ENCODE peak calls at places on chromosomes 1 and 21, in eight cellular contexts. One of them, this sample, is unnamed.

GRCh38 chr1:233859446-233859845 is 45.0 kb upstream of the SLC35F3 start:
- DNase-seq in neural progenitor cell: peak; percentile 7
- DNase-seq in prostate gland: no peak
- DNase-seq in AG09309: no peak
- DNase-seq in B cell: no peak
- DNase-seq in IMR-90: no peak
- DNase-seq in nephron progenitor cell: no peak
- DNase-seq in colonic mucosa: no peak
- DNase-seq in this sample: peak; percentile 5

GRCh38 chr1:36157115-36157903 is 1.3 kb downstream of the MAP7D1 start:
- DNase-seq in B cell: no peak
- DNase-seq in prostate gland: no peak
- DNase-seq in neural progenitor cell: peak; percentile 68
- DNase-seq in AG09309: no peak
- DNase-seq in nephron progenitor cell: no peak
- DNase-seq in IMR-90: no peak
- DNase-seq in colonic mucosa: no peak
- DNase-seq in this sample: no peak

GRCh38 chr21:25733859-25734653 is 648 bp downstream of the ATP5PF start:
- DNase-seq in IMR-90: peak; percentile 35
- DNase-seq in B cell: no peak
- DNase-seq in colonic mucosa: peak; percentile 38
- DNase-seq in prostate gland: no peak
- DNase-seq in AG09309: no peak
- DNase-seq in neural progenitor cell: no peak
- DNase-seq in nephron progenitor cell: peak; percentile 46
- DNase-seq in this sample: no peak

GRCh38 chr1:10852018-10852417 is 55.6 kb upstream of the CASZ1 start:
- DNase-seq in AG09309: no peak
- DNase-seq in colonic mucosa: no peak
- DNase-seq in IMR-90: no peak
- DNase-seq in nephron progenitor cell: no peak
- DNase-seq in neural progenitor cell: no peak
- DNase-seq in prostate gland: no peak
- DNase-seq in B cell: no peak
- DNase-seq in this sample: no peak

GRCh38 chr1:212135166-212135565 is 99.6 kb downstream of the DTL start:
- DNase-seq in B cell: no peak
- DNase-seq in nephron progenitor cell: no peak
- DNase-seq in AG09309: no peak
- DNase-seq in colonic mucosa: no peak
- DNase-seq in neural progenitor cell: no peak
- DNase-seq in IMR-90: no peak
- DNase-seq in prostate gland: no peak
- DNase-seq in this sample: no peak

GRCh38 chr1:15941899-15942660 is 33.8 kb downstream of the ZBTB17 start:
- DNase-seq in colonic mucosa: no peak
- DNase-seq in IMR-90: no peak
- DNase-seq in nephron progenitor cell: no peak
- DNase-seq in B cell: no peak
- DNase-seq in AG09309: no peak
- DNase-seq in prostate gland: no peak
- DNase-seq in neural progenitor cell: no peak
- DNase-seq in this sample: no peak

GRCh38 chr1:212607206-212607923 is 1.2 kb upstream of the ATF3 start:
- DNase-seq in IMR-90: no peak
- DNase-seq in neural progenitor cell: peak; percentile 47
- DNase-seq in nephron progenitor cell: peak; percentile 28
- DNase-seq in B cell: peak; percentile 47
- DNase-seq in AG09309: no peak
- DNase-seq in prostate gland: peak; percentile 23
- DNase-seq in colonic mucosa: peak; percentile 63
- DNase-seq in this sample: no peak

GRCh38 chr1:45011837-45012638 is at the start of gene UROD:
- DNase-seq in prostate gland: peak; percentile 92
- DNase-seq in B cell: peak; percentile 90
- DNase-seq in colonic mucosa: peak; percentile 93
- DNase-seq in neural progenitor cell: peak; percentile 97
- DNase-seq in AG09309: peak; percentile 84
- DNase-seq in IMR-90: peak; percentile 96
- DNase-seq in nephron progenitor cell: peak; percentile 89
- DNase-seq in this sample: peak; percentile 87

GRCh38 chr1:25036117-25036546 is 106.1 kb upstream of the RUNX3 start:
- DNase-seq in nephron progenitor cell: no peak
- DNase-seq in colonic mucosa: no peak
- DNase-seq in neural progenitor cell: no peak
- DNase-seq in AG09309: no peak
- DNase-seq in B cell: no peak
- DNase-seq in IMR-90: no peak
- DNase-seq in prostate gland: no peak
- DNase-seq in this sample: no peak

GRCh38 chr1:1348420-1349255 is 580 bp downstream of the DVL1 start:
- DNase-seq in neural progenitor cell: no peak
- DNase-seq in nephron progenitor cell: peak; percentile 50
- DNase-seq in prostate gland: no peak
- DNase-seq in colonic mucosa: no peak
- DNase-seq in AG09309: no peak
- DNase-seq in B cell: no peak
- DNase-seq in IMR-90: peak; percentile 46
- DNase-seq in this sample: no peak

GRCh38 chr1:98019747-98020146 is 98.9 kb upstream of the DPYD start:
- DNase-seq in B cell: no peak
- DNase-seq in AG09309: no peak
- DNase-seq in neural progenitor cell: no peak
- DNase-seq in nephron progenitor cell: no peak
- DNase-seq in colonic mucosa: no peak
- DNase-seq in prostate gland: no peak
- DNase-seq in IMR-90: peak; percentile 70
- DNase-seq in this sample: no peak

GRCh38 chr1:8133190-8133589 is 107.1 kb upstream of the ERRFI1 start:
- DNase-seq in IMR-90: no peak
- DNase-seq in nephron progenitor cell: no peak
- DNase-seq in colonic mucosa: no peak
- DNase-seq in B cell: no peak
- DNase-seq in neural progenitor cell: no peak
- DNase-seq in prostate gland: no peak
- DNase-seq in AG09309: no peak
- DNase-seq in this sample: no peak

GRCh38 chr1:95035536-95035935 is 37.2 kb downstream of the ALG14 start:
- DNase-seq in B cell: no peak
- DNase-seq in colonic mucosa: no peak
- DNase-seq in neural progenitor cell: no peak
- DNase-seq in AG09309: peak; percentile 86
- DNase-seq in prostate gland: no peak
- DNase-seq in IMR-90: peak; percentile 97
- DNase-seq in nephron progenitor cell: no peak
- DNase-seq in this sample: no peak

GRCh38 chr1:184033711-184034167 is 3.8 kb downstream of the COLGALT2 start:
- DNase-seq in neural progenitor cell: no peak
- DNase-seq in IMR-90: peak; percentile 76
- DNase-seq in nephron progenitor cell: no peak
- DNase-seq in AG09309: no peak
- DNase-seq in colonic mucosa: no peak
- DNase-seq in B cell: no peak
- DNase-seq in prostate gland: no peak
- DNase-seq in this sample: no peak

GRCh38 chr1:116515702-116516101 is 55.1 kb downstream of the CD58 start:
- DNase-seq in prostate gland: no peak
- DNase-seq in IMR-90: no peak
- DNase-seq in B cell: no peak
- DNase-seq in nephron progenitor cell: no peak
- DNase-seq in colonic mucosa: no peak
- DNase-seq in AG09309: no peak
- DNase-seq in neural progenitor cell: no peak
- DNase-seq in this sample: no peak

GRCh38 chr1:167500283-167500860 is 18.0 kb downstream of the CD247 start:
- DNase-seq in AG09309: no peak
- DNase-seq in colonic mucosa: no peak
- DNase-seq in B cell: no peak
- DNase-seq in IMR-90: no peak
- DNase-seq in neural progenitor cell: no peak
- DNase-seq in nephron progenitor cell: no peak
- DNase-seq in prostate gland: no peak
- DNase-seq in this sample: no peak

GRCh38 chr1:7366286-7366954 is 404.7 kb upstream of the VAMP3 start:
- DNase-seq in B cell: no peak
- DNase-seq in neural progenitor cell: no peak
- DNase-seq in AG09309: no peak
- DNase-seq in nephron progenitor cell: no peak
- DNase-seq in colonic mucosa: no peak
- DNase-seq in prostate gland: no peak
- DNase-seq in IMR-90: no peak
- DNase-seq in this sample: no peak

GRCh38 chr1:38502772-38503171 is 356.8 kb downstream of the RRAGC start:
- DNase-seq in nephron progenitor cell: peak; percentile 22
- DNase-seq in neural progenitor cell: peak; percentile 91
- DNase-seq in IMR-90: no peak
- DNase-seq in colonic mucosa: no peak
- DNase-seq in B cell: no peak
- DNase-seq in prostate gland: no peak
- DNase-seq in AG09309: no peak
- DNase-seq in this sample: peak; percentile 23

GRCh38 chr1:38497921-38498320 is 361.7 kb downstream of the RRAGC start:
- DNase-seq in IMR-90: no peak
- DNase-seq in prostate gland: no peak
- DNase-seq in neural progenitor cell: no peak
- DNase-seq in colonic mucosa: no peak
- DNase-seq in nephron progenitor cell: no peak
- DNase-seq in AG09309: no peak
- DNase-seq in B cell: no peak
- DNase-seq in this sample: no peak

GRCh38 chr1:38505950-38506349 is 353.6 kb downstream of the RRAGC start:
- DNase-seq in AG09309: no peak
- DNase-seq in B cell: no peak
- DNase-seq in colonic mucosa: no peak
- DNase-seq in nephron progenitor cell: no peak
- DNase-seq in IMR-90: no peak
- DNase-seq in neural progenitor cell: no peak
- DNase-seq in prostate gland: no peak
- DNase-seq in this sample: no peak

GRCh38 chr1:38500891-38501290 is 358.7 kb downstream of the RRAGC start:
- DNase-seq in neural progenitor cell: no peak
- DNase-seq in AG09309: no peak
- DNase-seq in colonic mucosa: no peak
- DNase-seq in IMR-90: no peak
- DNase-seq in prostate gland: no peak
- DNase-seq in B cell: no peak
- DNase-seq in nephron progenitor cell: no peak
- DNase-seq in this sample: no peak

DNA sequence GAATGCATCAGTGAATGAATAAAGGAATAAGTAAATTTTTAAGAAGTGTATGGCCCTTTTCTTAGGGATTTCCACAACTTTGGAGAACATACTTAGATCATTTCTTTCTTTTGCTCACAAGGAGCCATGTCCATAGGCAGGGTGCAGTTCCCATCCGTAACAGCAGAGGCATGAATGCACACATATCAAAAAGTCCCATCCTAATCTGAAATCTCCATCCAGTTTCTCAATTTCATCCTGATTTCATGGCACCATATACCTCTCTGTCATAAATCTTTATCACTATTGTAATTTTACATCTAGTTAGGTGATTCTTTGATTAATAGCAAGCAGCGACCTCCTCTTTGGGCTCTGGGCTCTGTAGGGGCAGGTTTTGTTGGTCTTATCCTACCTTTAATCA is 359.2 kb downstream of the RRAGC start:
- DNase-seq in AG09309: no peak
- DNase-seq in prostate gland: no peak
- DNase-seq in neural progenitor cell: no peak
- DNase-seq in colonic mucosa: no peak
- DNase-seq in nephron progenitor cell: no peak
- DNase-seq in IMR-90: no peak
- DNase-seq in B cell: no peak
- DNase-seq in this sample: no peak
- TF ChIP-seq CTCF in AG09309: peak; percentile 31
- TF ChIP-seq CTCF in prostate gland: no peak
- TF ChIP-seq CTCF in neural progenitor cell: peak; percentile 57
- TF ChIP-seq CTCF in colonic mucosa: peak; percentile 21
- TF ChIP-seq CTCF in nephron progenitor cell: peak; percentile 62
- TF ChIP-seq CTCF in IMR-90: peak; percentile 8
- TF ChIP-seq CTCF in B cell: peak; percentile 54
- TF ChIP-seq CTCF in this sample: peak; percentile 61

GRCh38 chr1:236206548-236206947 is 64.2 kb downstream of the GPR137B start:
- DNase-seq in nephron progenitor cell: peak; percentile 37
- DNase-seq in colonic mucosa: peak; percentile 20
- DNase-seq in neural progenitor cell: peak; percentile 55
- DNase-seq in B cell: no peak
- DNase-seq in IMR-90: no peak
- DNase-seq in prostate gland: no peak
- DNase-seq in AG09309: no peak
- DNase-seq in this sample: peak; percentile 13
- TF ChIP-seq CTCF in nephron progenitor cell: no peak
- TF ChIP-seq CTCF in colonic mucosa: no peak
- TF ChIP-seq CTCF in neural progenitor cell: no peak
- TF ChIP-seq CTCF in B cell: no peak
- TF ChIP-seq CTCF in IMR-90: no peak
- TF ChIP-seq CTCF in prostate gland: no peak
- TF ChIP-seq CTCF in AG09309: no peak
- TF ChIP-seq CTCF in this sample: no peak

GRCh38 chr1:225691377-225691776 is 38.5 kb upstream of the ENAH start:
- DNase-seq in B cell: no peak
- DNase-seq in colonic mucosa: no peak
- DNase-seq in AG09309: no peak
- DNase-seq in IMR-90: peak; percentile 39
- DNase-seq in prostate gland: no peak
- DNase-seq in nephron progenitor cell: no peak
- DNase-seq in neural progenitor cell: no peak
- DNase-seq in this sample: no peak
- TF ChIP-seq CTCF in B cell: no peak
- TF ChIP-seq CTCF in colonic mucosa: no peak
- TF ChIP-seq CTCF in AG09309: no peak
- TF ChIP-seq CTCF in IMR-90: no peak
- TF ChIP-seq CTCF in prostate gland: no peak
- TF ChIP-seq CTCF in nephron progenitor cell: no peak
- TF ChIP-seq CTCF in neural progenitor cell: no peak
- TF ChIP-seq CTCF in this sample: no peak

GRCh38 chr1:223551610-223552009 is 113.9 kb downstream of the CAPN8 start:
- DNase-seq in AG09309: no peak
- DNase-seq in B cell: no peak
- DNase-seq in IMR-90: peak; percentile 15
- DNase-seq in colonic mucosa: no peak
- DNase-seq in nephron progenitor cell: no peak
- DNase-seq in neural progenitor cell: no peak
- DNase-seq in prostate gland: no peak
- DNase-seq in this sample: no peak

GRCh38 chr1:223553957-223554356 is 111.5 kb downstream of the CAPN8 start:
- DNase-seq in neural progenitor cell: no peak
- DNase-seq in colonic mucosa: no peak
- DNase-seq in B cell: no peak
- DNase-seq in nephron progenitor cell: no peak
- DNase-seq in AG09309: no peak
- DNase-seq in prostate gland: no peak
- DNase-seq in IMR-90: no peak
- DNase-seq in this sample: no peak

GRCh38 chr1:223558512-223558911 is 107.0 kb downstream of the CAPN8 start:
- DNase-seq in prostate gland: no peak
- DNase-seq in IMR-90: no peak
- DNase-seq in colonic mucosa: no peak
- DNase-seq in nephron progenitor cell: no peak
- DNase-seq in B cell: no peak
- DNase-seq in neural progenitor cell: no peak
- DNase-seq in AG09309: no peak
- DNase-seq in this sample: no peak

GRCh38 chr1:223557125-223557465 is 108.4 kb downstream of the CAPN8 start:
- DNase-seq in prostate gland: no peak
- DNase-seq in AG09309: no peak
- DNase-seq in colonic mucosa: no peak
- DNase-seq in nephron progenitor cell: no peak
- DNase-seq in IMR-90: no peak
- DNase-seq in B cell: no peak
- DNase-seq in neural progenitor cell: no peak
- DNase-seq in this sample: no peak

GRCh38 chr1:223556414-223557124 is 108.9 kb downstream of the CAPN8 start:
- DNase-seq in nephron progenitor cell: peak; percentile 75
- DNase-seq in neural progenitor cell: peak; percentile 72
- DNase-seq in colonic mucosa: peak; percentile 77
- DNase-seq in AG09309: no peak
- DNase-seq in IMR-90: peak; percentile 1
- DNase-seq in B cell: no peak
- DNase-seq in prostate gland: no peak
- DNase-seq in this sample: peak; percentile 83
- TF ChIP-seq CTCF in nephron progenitor cell: peak; percentile 74
- TF ChIP-seq CTCF in neural progenitor cell: peak; percentile 84
- TF ChIP-seq CTCF in colonic mucosa: peak; percentile 76
- TF ChIP-seq CTCF in AG09309: peak; percentile 56
- TF ChIP-seq CTCF in IMR-90: peak; percentile 42
- TF ChIP-seq CTCF in B cell: no peak
- TF ChIP-seq CTCF in prostate gland: peak; percentile 21
- TF ChIP-seq CTCF in this sample: peak; percentile 76

This sample was measured in endothelial cell.